ENCODE peak calls at places on chromosomes 16 and 17, in six cellular contexts. P, H, S, A, L and V are unnamed samples.

GRCh38 chr16:89920723-89921122 is 2.1 kb downstream of the MC1R start:
- ATAC-seq in P (no peak), A (no peak), H (no peak), S (no peak), L (no peak), V (no peak)

GRCh38 chr17:39208136-39208535 is 8.1 kb downstream of the RPL19 start:
- ATAC-seq in P (no peak), L (no peak), A (peak; percentile 12), H (peak; percentile 8), S (peak; percentile 7), V (no peak)

GRCh38 chr17:80212962-80213650 is 7.0 kb downstream of the SGSH start:
- ATAC-seq in A (no peak), L (no peak), S (no peak), P (no peak), H (no peak), V (peak; percentile 58)

GRCh38 chr17:15232517-15232915 is 32.6 kb downstream of the PMP22 start:
- ATAC-seq in L (no peak), S (no peak), A (no peak), H (no peak), P (peak; percentile 26), V (no peak)

GRCh38 chr17:57021226-57021940 is 43.5 kb downstream of the SCPEP1 start:
- ATAC-seq in S (no peak), H (no peak), A (no peak), P (no peak), L (no peak), V (no peak)

GRCh38 chr17:40818343-40818732 is 4.1 kb downstream of the KRT10 start:
- ATAC-seq in H (no peak), L (peak; percentile 23), A (no peak), S (no peak), P (no peak), V (no peak)

GRCh38 chr16:70380919-70381603 is 34.4 kb downstream of the DDX19A start:
- ATAC-seq in S (peak; percentile 91), H (peak; percentile 95), A (peak; percentile 92), P (peak; percentile 35), L (peak; percentile 95), V (peak; percentile 97)

GRCh38 chr16:59605706-59606105 is 871.6 kb upstream of the GOT2 start:
- ATAC-seq in L (no peak), S (no peak), H (no peak), P (no peak), A (no peak), V (no peak)